ENCODE peak calls at places on chromosomes 2 and 18, in six cellular contexts. N, K, T, F, D and M are unnamed samples.

GRCh38 chr2:203018181-203018580 is 3.5 kb downstream of the NBEAL1 start:
- DNase-seq in D (no peak), T (no peak), F (no peak), N (no peak), K (peak), M (no peak)

GRCh38 chr2:215832791-215833190 is 180.6 kb downstream of the MREG start:
- DNase-seq in T (no peak), N (peak), F (no peak), K (no peak), D (no peak), M (no peak)

GRCh38 chr18:62999392-62999791 is 284.1 kb downstream of the PHLPP1 start:
- DNase-seq in K (peak), F (peak), D (no peak), T (no peak), N (peak), M (no peak)

GRCh38 chr2:181552808-181553207 is 95.6 kb downstream of the ITGA4 start:
- DNase-seq in K (peak), F (no peak), D (peak), T (no peak), N (no peak), M (no peak)

GRCh38 chr2:238154570-238154969 is 4.2 kb upstream of the ERFE start:
- DNase-seq in K (no peak), D (no peak), T (no peak), N (peak), F (no peak), M (no peak)

GRCh38 chr2:105797298-105797819 is 52.6 kb downstream of the NCK2 start:
- DNase-seq in T (no peak), D (no peak), F (no peak), N (no peak), K (peak), M (no peak)

GRCh38 chr2:136377423-136378382 is 259.8 kb upstream of the CXCR4 start:
- DNase-seq in F (no peak), K (no peak), D (no peak), T (no peak), N (no peak), M (no peak)

GRCh38 chr2:5409925-5410360 is 282.2 kb upstream of the SOX11 start:
- DNase-seq in T (peak), D (no peak), F (no peak), K (no peak), N (no peak), M (no peak)

GRCh38 chr18:76991021-76991688 is 141.4 kb downstream of the MBP start:
- DNase-seq in F (no peak), N (no peak), T (no peak), D (no peak), K (no peak), M (no peak)

GRCh38 chr2:64839844-64840243 is 149.4 kb upstream of the SLC1A4 start:
- DNase-seq in T (no peak), K (no peak), F (no peak), N (no peak), D (no peak), M (peak)

GRCh38 chr2:151632993-151633592 is 101.2 kb downstream of the NEB start:
- DNase-seq in N (no peak), D (no peak), F (no peak), T (peak), K (peak), M (no peak)

GRCh38 chr2:144010096-144010495 is 509.8 kb downstream of the ZEB2 start:
- DNase-seq in F (no peak), N (no peak), T (no peak), K (no peak), D (no peak), M (no peak)

GRCh38 chr18:72700961-72701710 is 157.0 kb upstream of the CBLN2 start:
- DNase-seq in N (no peak), K (peak), F (no peak), T (peak), D (no peak), M (no peak)

GRCh38 chr2:109387221-109387735 is 226.5 kb downstream of the SEPTIN10 start:
- DNase-seq in F (no peak), N (no peak), D (no peak), T (no peak), K (no peak), M (no peak)

GRCh38 chr2:200705305-200705985 is 106.3 kb upstream of the BZW1 start:
- DNase-seq in F (no peak), T (peak), N (no peak), D (no peak), K (peak), M (no peak)

GRCh38 chr18:37254256-37254880 is 311.2 kb downstream of the CELF4 start:
- DNase-seq in N (no peak), T (peak), F (no peak), D (no peak), K (no peak), M (no peak)

GRCh38 chr2:211503856-211504255 is 947.5 kb downstream of the CPS1 start:
- DNase-seq in F (no peak), T (peak), D (no peak), K (no peak), N (no peak), M (no peak)
- TF ChIP-seq CTCF in F (no peak), T (peak), D (peak), K (no peak), N (no peak), M (no peak)

GRCh38 chr2:207143131-207143473 is 22.6 kb downstream of the KLF7 start:
- DNase-seq in K (no peak), N (no peak), T (no peak), F (no peak), D (no peak), M (no peak)

GRCh38 chr2:207141381-207141780 is 24.4 kb downstream of the KLF7 start:
- DNase-seq in F (no peak), K (no peak), N (no peak), D (no peak), T (no peak), M (no peak)

GRCh38 chr2:207144191-207144795 is 21.5 kb downstream of the KLF7 start:
- DNase-seq in F (no peak), D (no peak), K (no peak), N (no peak), T (no peak), M (no peak)

GRCh38 chr2:207143474-207144190 is 22.1 kb downstream of the KLF7 start:
- DNase-seq in T (peak), F (peak), K (peak), N (peak), D (no peak), M (no peak)

GRCh38 chr2:207142461-207142860 is 23.3 kb downstream of the KLF7 start:
- DNase-seq in F (no peak), N (no peak), T (no peak), D (no peak), K (no peak), M (no peak)
- TF ChIP-seq CTCF in F (peak), N (peak), T (no peak), D (no peak), K (peak), M (peak)

GRCh38 chr2:75157435-75157834 is 41.9 kb downstream of the TACR1 start:
- DNase-seq in K (no peak), D (peak), N (no peak), F (no peak), T (peak), M (peak)
- TF ChIP-seq CTCF in K (peak), D (peak), N (no peak), F (no peak), T (peak), M (peak)

DNA sequence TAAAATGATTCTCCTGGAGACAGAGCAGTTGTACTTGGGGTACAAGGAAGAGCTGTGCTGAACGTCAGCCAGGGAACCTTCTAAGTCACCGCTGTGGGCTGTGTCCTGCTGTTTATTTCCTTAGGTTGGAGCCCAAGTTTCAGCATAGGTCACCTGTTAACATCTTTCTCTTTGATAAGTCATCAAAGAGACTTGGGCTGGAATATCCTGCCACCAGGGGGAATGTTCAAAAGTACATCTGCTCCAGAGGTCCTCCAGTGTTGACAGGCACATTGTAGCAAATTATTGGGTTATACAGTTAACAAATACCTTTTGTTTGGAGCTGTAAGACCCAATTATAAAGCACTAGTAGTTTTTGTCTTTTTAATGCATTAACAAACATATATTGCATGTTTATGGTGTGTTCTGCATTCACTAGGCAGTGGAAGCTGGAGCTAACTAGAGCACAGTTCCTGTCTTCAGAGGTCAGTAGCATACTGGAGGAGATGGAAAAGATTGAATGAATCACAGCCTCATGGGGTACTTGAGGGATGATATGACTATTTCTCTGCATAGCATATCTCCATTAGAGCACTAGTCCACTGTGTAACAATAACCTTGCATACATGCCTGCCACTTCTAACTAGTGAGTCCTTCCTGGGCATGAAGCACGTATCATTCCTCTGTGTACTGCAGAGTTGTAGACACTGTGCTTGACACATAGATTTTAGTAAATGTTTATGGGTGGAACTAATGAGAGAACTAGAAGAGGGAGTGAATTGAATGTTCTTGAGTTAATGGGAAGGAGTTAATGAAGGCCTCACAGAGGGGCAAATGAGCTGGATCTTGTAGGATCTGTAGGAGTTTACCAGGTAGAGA is 182.1 kb downstream of the AGAP1 start:
- DNase-seq in D (no peak), N (no peak), K (peak), F (no peak), T (no peak), M (no peak)
- TF ChIP-seq CTCF in D (peak), N (no peak), K (peak), F (no peak), T (peak), M (no peak)

DNA sequence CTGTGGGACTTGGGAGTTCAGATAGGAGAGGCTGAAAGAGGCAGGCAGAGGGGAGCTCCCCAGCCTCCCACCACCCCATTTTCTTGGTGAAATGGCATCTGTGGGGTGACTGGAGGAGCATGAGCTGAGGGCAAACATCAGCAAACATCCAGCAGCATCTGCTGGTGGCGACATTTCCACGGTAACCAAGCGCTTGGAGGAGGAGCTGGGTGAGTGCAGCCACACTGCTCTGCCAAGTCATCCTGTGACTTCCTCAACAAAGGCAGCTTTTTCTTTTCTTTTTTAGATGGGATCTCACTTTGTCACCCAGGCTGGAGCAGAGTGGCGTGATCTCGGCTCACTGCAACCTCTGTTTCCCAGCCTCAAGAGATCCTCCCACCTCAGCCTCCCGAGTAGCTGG is 5.6 kb downstream of the TXNL4A start:
- DNase-seq in D (no peak), N (no peak), T (no peak), K (peak), F (no peak), M (no peak)
- TF ChIP-seq CTCF in D (no peak), N (no peak), T (no peak), K (no peak), F (no peak), M (no peak)

DNA sequence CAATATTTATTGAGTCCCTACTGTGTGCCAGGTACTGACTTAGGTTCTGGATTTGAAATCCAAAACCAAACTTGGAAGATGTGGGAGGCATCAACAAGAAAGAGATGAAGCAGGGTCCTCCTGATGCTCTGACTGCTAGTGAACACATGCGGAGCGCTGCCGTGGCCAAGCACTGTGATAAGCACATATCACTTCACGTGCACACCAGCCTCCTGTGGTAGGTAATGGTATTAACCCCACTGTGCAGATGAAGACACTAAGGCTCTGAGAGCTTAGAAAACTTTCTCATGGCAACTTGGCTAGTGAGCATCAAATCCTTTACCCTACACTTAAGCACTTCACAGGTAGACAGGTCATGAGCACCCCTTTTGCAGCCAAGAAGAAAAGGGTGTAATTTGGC is 216.1 kb downstream of the HAUS1 start:
- DNase-seq in K (no peak), D (no peak), N (no peak), F (no peak), T (no peak), M (no peak)
- TF ChIP-seq CTCF in K (peak), D (peak), N (peak), F (no peak), T (no peak), M (no peak)

GRCh38 chr2:73069855-73070650 is 1.5 kb downstream of the SFXN5 start:
- DNase-seq in F (no peak), D (no peak), N (no peak), K (peak), T (no peak), M (no peak)

GRCh38 chr2:73070651-73071451 is 661 bp downstream of the SFXN5 start:
- DNase-seq in F (peak), K (peak), N (peak), D (peak), T (peak), M (peak)

GRCh38 chr2:73069041-73069854 is 2.3 kb downstream of the SFXN5 start:
- DNase-seq in D (no peak), F (no peak), K (no peak), T (no peak), N (no peak), M (no peak)

GRCh38 chr2:73072416-73072815 is 904 bp upstream of the SFXN5 start:
- DNase-seq in F (no peak), D (no peak), N (no peak), K (no peak), T (no peak), M (no peak)

DNA sequence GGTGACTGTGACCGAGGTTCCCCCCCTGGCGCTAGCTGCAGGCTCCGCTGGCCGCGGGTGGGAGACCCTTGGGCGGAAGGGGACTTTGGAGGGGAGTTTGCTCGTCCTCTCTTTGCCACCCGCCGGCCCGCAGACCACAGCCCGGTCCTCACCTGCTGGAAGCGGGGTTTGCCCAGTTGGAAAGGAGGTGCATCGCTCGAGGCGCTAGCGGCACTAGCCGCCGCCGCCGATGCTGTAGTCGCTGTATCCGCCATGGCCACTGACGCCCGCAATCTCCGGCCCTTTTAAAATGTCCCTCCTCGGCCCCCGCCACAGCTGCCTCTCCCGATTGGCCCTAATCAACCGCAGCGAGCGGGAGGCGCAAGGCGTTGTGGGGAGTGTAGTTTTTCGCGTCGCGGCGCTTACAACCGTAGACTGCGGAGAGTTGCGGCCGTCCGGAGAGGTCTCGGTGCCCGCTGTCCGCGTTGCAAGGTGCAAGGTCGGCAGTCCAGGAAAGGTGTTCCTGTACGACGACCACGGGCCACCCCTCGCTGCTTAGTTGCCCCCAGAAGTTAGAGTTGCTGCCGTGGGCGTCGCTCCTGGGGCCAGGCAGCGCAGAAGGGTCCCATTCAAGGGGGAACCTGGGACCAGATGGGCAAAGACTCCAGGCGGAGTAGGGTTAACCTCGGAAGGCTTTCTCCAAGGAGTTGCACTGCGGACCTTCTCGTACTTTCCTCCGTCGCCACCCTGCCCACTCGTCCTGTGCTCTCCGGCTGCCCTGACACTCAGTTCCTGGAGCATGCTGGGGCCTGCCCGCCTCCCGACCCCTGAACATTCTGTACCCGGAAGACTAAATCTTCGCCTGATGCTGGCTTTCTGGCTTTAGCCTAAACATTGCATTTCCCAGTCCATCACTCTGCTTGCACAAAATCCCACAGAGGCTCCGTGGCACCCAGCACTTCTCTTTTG is at the start of gene SFXN5:
- DNase-seq in T (peak), D (peak), F (peak), K (peak), N (peak), M (peak)
- TF ChIP-seq CTCF in T (no peak), D (peak), F (peak), K (peak), N (peak), M (no peak)

GRCh38 chr2:74417763-74418162 is 3.7 kb downstream of the C2orf81 start:
- DNase-seq in N (no peak), K (no peak), D (no peak), F (no peak), T (no peak), M (no peak)

GRCh38 chr2:74418312-74418711 is 3.1 kb downstream of the C2orf81 start:
- DNase-seq in K (no peak), T (no peak), D (no peak), N (peak), F (no peak), M (no peak)

GRCh38 chr2:74414913-74415761 is 6.3 kb downstream of the C2orf81 start:
- DNase-seq in T (peak), K (no peak), D (no peak), F (peak), N (peak), M (peak)

GRCh38 chr2:74415762-74416395 is 5.5 kb downstream of the C2orf81 start:
- DNase-seq in T (peak), K (no peak), D (no peak), N (no peak), F (no peak), M (no peak)

GRCh38 chr2:74416721-74417120 is 4.7 kb downstream of the C2orf81 start:
- DNase-seq in N (no peak), F (no peak), T (no peak), K (no peak), D (no peak), M (no peak)
- TF ChIP-seq CTCF in N (no peak), F (no peak), T (no peak), K (peak), D (no peak), M (no peak)

GRCh38 chr2:171319164-171319810 is 114.5 kb downstream of the METTL8 start:
- DNase-seq in N (no peak), T (peak), F (no peak), D (no peak), K (peak), M (peak)

GRCh38 chr2:171318463-171318934 is 115.3 kb downstream of the METTL8 start:
- DNase-seq in N (no peak), F (no peak), D (no peak), T (peak), K (no peak), M (no peak)

GRCh38 chr2:171317492-171318125 is 116.2 kb downstream of the METTL8 start:
- DNase-seq in T (no peak), D (no peak), F (no peak), N (no peak), K (peak), M (no peak)

GRCh38 chr2:171320731-171321130 is 113.1 kb downstream of the METTL8 start:
- DNase-seq in D (no peak), N (no peak), T (no peak), K (no peak), F (no peak), M (no peak)

GRCh38 chr2:171320208-171320621 is 113.6 kb downstream of the METTL8 start:
- DNase-seq in K (no peak), N (no peak), F (no peak), T (no peak), D (no peak), M (no peak)
- TF ChIP-seq CTCF in K (no peak), N (no peak), F (no peak), T (no peak), D (no peak), M (peak)